ENCODE peak calls at places on chromosome 22, in five cellular contexts. L is colonic mucosa, T is SK-N-SH, H is fibroblast of lung, I is fibroblast of the aortic adventitia. S is an unnamed sample.

GRCh38 chr22:26169312-26170111 is at the start of gene SEZ6L:
- DNase-seq in L (no peak), I (no peak), H (no peak), T (peak), S (peak)

GRCh38 chr22:30047364-30047738 is 32.9 kb upstream of the HORMAD2 start:
- DNase-seq in H (peak), I (peak), T (no peak), L (no peak), S (peak)

GRCh38 chr22:44448271-44448780 is 49.7 kb downstream of the RTL6 start:
- DNase-seq in I (peak), L (no peak), H (peak), T (peak), S (peak)

GRCh38 chr22:50371101-50371648 is 28.0 kb downstream of the PPP6R2 start:
- DNase-seq in T (no peak), H (no peak), I (no peak), L (no peak), S (no peak)

GRCh38 chr22:29964777-29965176 is 81.8 kb downstream of the MTMR3 start:
- DNase-seq in L (no peak), H (no peak), I (no peak), T (no peak), S (no peak)

GRCh38 chr22:43206515-43207161 is 19.7 kb upstream of the TTLL12 start:
- DNase-seq in T (no peak), H (no peak), L (no peak), I (no peak), S (no peak)

GRCh38 chr22:46843691-46844297 is 81.3 kb downstream of the TBC1D22A start:
- DNase-seq in T (no peak), L (no peak), H (peak), I (peak), S (no peak)

GRCh38 chr22:25447689-25448434 is 116.6 kb upstream of the GRK3 start:
- DNase-seq in H (peak), T (peak), L (peak), I (peak), S (peak)

GRCh38 chr22:24432059-24432853 is 4.9 kb downstream of the ADORA2A start:
- DNase-seq in I (peak), H (peak), T (peak), L (peak), S (no peak)

GRCh38 chr22:49046546-49047305 is 780.9 kb downstream of the BRD1 start:
- DNase-seq in H (no peak), T (peak), L (peak), I (no peak), S (peak)

GRCh38 chr22:11066458-11067285 is 4461.3 kb upstream of the OR11H1 start:
- DNase-seq in L (no peak), T (peak), I (no peak), H (no peak), S (peak)

GRCh38 chr22:49764151-49764581 is 63.5 kb downstream of the BRD1 start:
- DNase-seq in H (no peak), T (peak), L (no peak), I (no peak), S (peak)

GRCh38 chr22:42959472-42960145 is 55.3 kb downstream of the PACSIN2 start:
- DNase-seq in L (peak), T (peak), H (peak), I (peak), S (no peak)

GRCh38 chr22:35045451-35045850 is 20.5 kb upstream of the ISX start:
- DNase-seq in I (no peak), L (no peak), T (no peak), H (no peak), S (no peak)

GRCh38 chr22:36017661-36018091 is 10.9 kb downstream of the RBFOX2 start:
- DNase-seq in H (no peak), T (peak), L (no peak), I (no peak), S (no peak)

GRCh38 chr22:37230673-37231405 is 13.2 kb downstream of the RAC2 start:
- DNase-seq in T (no peak), L (no peak), H (no peak), I (no peak), S (peak)
- H3K4me3 ChIP-seq in T (no peak), L (no peak), H (no peak), I (no peak), S (no peak)

GRCh38 chr22:31080848-31081649 is at the start of gene SMTN:
- DNase-seq in T (peak), L (peak), H (peak), I (peak), S (peak)
- H3K4me3 ChIP-seq in T (peak), L (peak), H (peak), I (peak), S (peak)

DNA sequence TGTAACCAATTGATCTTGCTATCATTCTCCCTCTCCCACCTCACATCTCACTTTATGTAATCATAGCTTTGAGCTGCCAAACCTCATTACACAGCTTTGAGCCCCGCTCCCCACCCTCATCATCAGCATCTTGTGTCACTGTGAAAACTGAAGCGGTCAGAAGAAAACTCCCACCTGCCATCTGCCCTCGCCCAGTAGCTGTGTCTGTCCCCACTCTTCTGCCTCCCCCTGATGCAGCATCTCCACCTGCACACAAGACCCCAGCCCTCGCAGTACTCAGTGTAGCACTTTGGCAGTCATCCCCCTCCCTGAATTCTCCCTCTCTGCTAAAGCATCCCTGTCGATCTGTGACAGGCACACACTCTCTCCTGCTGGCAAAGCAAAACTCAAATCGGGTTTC is 60.3 kb upstream of the YWHAH start:
- DNase-seq in T (no peak), H (no peak), L (no peak), I (no peak), S (no peak)
- H3K4me3 ChIP-seq in T (no peak), H (no peak), L (no peak), I (no peak), S (no peak)

GRCh38 chr22:17370036-17370765 is 941 bp downstream of the CECR2 start:
- DNase-seq in H (peak), L (no peak), T (peak), I (no peak), S (peak)
- H3K4me3 ChIP-seq in H (no peak), L (peak), T (no peak), I (no peak), S (peak)

S was measured in H7.